ENCODE peak calls at places on chromosomes 13 and 19, in six cellular contexts. I is neuronal stem cell, Q is IMR-90, U is mesendoderm, F is H1, Y is trophoblast cell. K is an unnamed sample.

GRCh38 chr13:50613356-50613831 is 230.1 kb downstream of the DLEU7 start:
- DNase-seq in I (no peak), Q (no peak), U (no peak), F (no peak), Y (no peak), K (no peak)

GRCh38 chr19:8500158-8500557 is 2.3 kb downstream of the PRAM1 start:
- DNase-seq in I (no peak), Q (no peak), U (peak; percentile 43), F (no peak), Y (no peak), K (no peak)

GRCh38 chr13:40600145-40600751 is 66.2 kb downstream of the FOXO1 start:
- DNase-seq in I (no peak), Q (no peak), U (no peak), F (no peak), Y (no peak), K (no peak)

GRCh38 chr13:42330991-42331390 is 59.0 kb downstream of the AKAP11 start:
- DNase-seq in I (no peak), Q (peak; percentile 31), U (no peak), F (no peak), Y (no peak), K (no peak)

GRCh38 chr13:34391071-34391470 is 551.0 kb upstream of the NBEA start:
- DNase-seq in I (no peak), Q (peak; percentile 5), U (no peak), F (no peak), Y (peak; percentile 61), K (peak; percentile 38)

GRCh38 chr13:73464758-73465628 is 406.2 kb downstream of the KLF5 start:
- DNase-seq in I (no peak), Q (no peak), U (no peak), F (no peak), Y (no peak), K (no peak)

GRCh38 chr19:37905936-37906867 is at the start of gene WDR87:
- DNase-seq in I (peak; percentile 90), Q (no peak), U (peak; percentile 96), F (peak; percentile 87), Y (peak; percentile 82), K (no peak)

GRCh38 chr19:15417699-15418098 is 1.1 kb downstream of the AKAP8L start:
- DNase-seq in I (no peak), Q (no peak), U (peak; percentile 41), F (no peak), Y (no peak), K (no peak)

GRCh38 chr13:35953537-35954206 is 177.5 kb downstream of the DCLK1 start:
- DNase-seq in I (peak; percentile 69), Q (peak; percentile 94), U (peak; percentile 92), F (peak; percentile 65), Y (peak; percentile 56), K (peak; percentile 63)

GRCh38 chr13:102724923-102725322 is 30.1 kb upstream of the METTL21C start:
- DNase-seq in I (no peak), Q (peak; percentile 24), U (peak; percentile 7), F (no peak), Y (peak; percentile 92), K (no peak)

GRCh38 chr13:62360609-62361008 is 945.0 kb upstream of the PCDH20 start:
- DNase-seq in I (no peak), Q (no peak), U (no peak), F (no peak), Y (no peak), K (no peak)

GRCh38 chr19:12195501-12195860 is 32.6 kb downstream of the ZNF136 start:
- DNase-seq in I (peak; percentile 0), Q (no peak), U (peak; percentile 54), F (no peak), Y (peak; percentile 31), K (no peak)

GRCh38 chr19:10612515-10613119 is 12.7 kb upstream of the SLC44A2 start:
- DNase-seq in I (no peak), Q (no peak), U (no peak), F (no peak), Y (no peak), K (no peak)

GRCh38 chr13:112722433-112723250 is 32.8 kb downstream of the ATP11A start:
- DNase-seq in I (no peak), Q (peak; percentile 98), U (peak; percentile 94), F (no peak), Y (peak; percentile 99), K (peak; percentile 85)

GRCh38 chr19:42028304-42029216 is 34.5 kb upstream of the ATP1A3 start:
- DNase-seq in I (peak; percentile 33), Q (no peak), U (peak; percentile 80), F (peak; percentile 44), Y (no peak), K (no peak)

GRCh38 chr19:6534451-6535093 is 3.7 kb downstream of the TNFSF9 start:
- DNase-seq in I (no peak), Q (no peak), U (peak; percentile 34), F (no peak), Y (no peak), K (no peak)

GRCh38 chr19:13849277-13849676 is 27.7 kb upstream of the NANOS3 start:
- DNase-seq in I (no peak), Q (no peak), U (no peak), F (no peak), Y (no peak), K (no peak)
- H3K4ac ChIP-seq in I (no peak overlapping the region), Q (peak overlapping the region; percentile 94), U (peak overlapping the region; percentile 5), F (no peak overlapping the region), Y (peak overlapping the region; percentile 63), K (peak overlapping the region; percentile 83)

GRCh38 chr19:45070214-45070613 is 6.1 kb downstream of the ZNF296 start:
- DNase-seq in I (no peak), Q (no peak), U (no peak), F (no peak), Y (no peak), K (no peak)

GRCh38 chr19:45063851-45064801 is 12.2 kb downstream of the ZNF296 start:
- DNase-seq in I (no peak), Q (no peak), U (no peak), F (no peak), Y (no peak), K (no peak)

GRCh38 chr19:45068041-45068440 is 8.2 kb downstream of the ZNF296 start:
- DNase-seq in I (no peak), Q (no peak), U (no peak), F (no peak), Y (no peak), K (no peak)

GRCh38 chr19:45069056-45069455 is 7.2 kb downstream of the ZNF296 start:
- DNase-seq in I (no peak), Q (no peak), U (peak; percentile 71), F (no peak), Y (no peak), K (peak; percentile 17)

GRCh38 chr19:45066921-45067661 is 9.2 kb downstream of the ZNF296 start:
- DNase-seq in I (no peak), Q (no peak), U (no peak), F (no peak), Y (peak; percentile 96), K (no peak)
- H3K36me3 ChIP-seq in I (peaks cover 88% of the 10 kb centered on the region), Q (peaks cover 70% of the 10 kb centered on the region), U (peaks cover 17% of the 10 kb centered on the region), F (peaks cover 13% of the 10 kb centered on the region), Y (peaks cover 79% of the 10 kb centered on the region), K (peaks cover 93% of the 10 kb centered on the region)

GRCh38 chr19:48755787-48756674 is 707 bp downstream of the FGF21 start:
- DNase-seq in I (no peak), Q (no peak), U (no peak), F (no peak), Y (no peak), K (no peak)
- H3K4ac ChIP-seq in I (no peak overlapping the region), Q (no peak overlapping the region), U (peak overlapping the region; percentile 87), F (peak overlapping the region; percentile 21), Y (no peak overlapping the region), K (no peak overlapping the region)

DNA sequence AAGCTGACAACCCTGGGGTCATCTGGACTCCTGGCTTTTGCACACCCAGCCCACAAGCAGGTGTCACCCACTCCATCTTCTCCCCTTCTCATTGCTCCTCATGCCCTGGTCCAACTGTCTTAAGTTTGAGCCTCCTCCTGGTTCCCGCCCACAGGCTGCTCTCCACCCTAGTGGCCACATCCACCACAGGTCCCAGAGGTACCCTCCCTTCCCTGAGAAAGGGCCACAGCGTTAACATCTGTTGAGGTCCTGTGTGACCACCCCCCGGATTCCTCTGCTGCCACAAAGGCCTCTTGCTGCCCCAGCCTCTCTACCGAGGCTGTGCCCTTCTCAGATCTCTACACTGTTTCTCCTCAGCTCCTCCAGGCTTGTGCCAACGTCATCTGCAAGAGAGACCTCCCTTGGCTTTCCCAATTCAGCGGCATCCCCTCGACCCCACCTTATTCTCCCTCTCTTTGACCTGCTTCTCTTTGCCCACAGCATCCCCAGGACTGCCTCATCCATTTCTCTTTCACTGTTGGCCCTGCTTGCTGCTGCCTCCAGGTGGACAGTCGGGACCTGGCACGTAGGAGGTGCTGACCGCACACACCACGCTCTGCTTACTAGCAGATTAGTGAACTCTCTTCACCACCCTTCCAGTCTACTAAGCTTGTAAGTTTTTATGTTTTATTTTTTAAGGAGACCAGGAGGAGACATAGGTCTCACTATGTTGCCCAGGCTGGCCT is 33.3 kb downstream of the SUGP2 start:
- DNase-seq in I (no peak), Q (peak; percentile 10), U (peak; percentile 16), F (no peak), Y (no peak), K (peak; percentile 15)
- H3K36me3 ChIP-seq in I (peaks cover 87% of the 10 kb centered on the region), Q (peaks cover 51% of the 10 kb centered on the region), U (peaks cover 15% of the 10 kb centered on the region), F (peaks cover 35% of the 10 kb centered on the region), Y (peaks cover 64% of the 10 kb centered on the region), K (peaks cover 78% of the 10 kb centered on the region)

DNA sequence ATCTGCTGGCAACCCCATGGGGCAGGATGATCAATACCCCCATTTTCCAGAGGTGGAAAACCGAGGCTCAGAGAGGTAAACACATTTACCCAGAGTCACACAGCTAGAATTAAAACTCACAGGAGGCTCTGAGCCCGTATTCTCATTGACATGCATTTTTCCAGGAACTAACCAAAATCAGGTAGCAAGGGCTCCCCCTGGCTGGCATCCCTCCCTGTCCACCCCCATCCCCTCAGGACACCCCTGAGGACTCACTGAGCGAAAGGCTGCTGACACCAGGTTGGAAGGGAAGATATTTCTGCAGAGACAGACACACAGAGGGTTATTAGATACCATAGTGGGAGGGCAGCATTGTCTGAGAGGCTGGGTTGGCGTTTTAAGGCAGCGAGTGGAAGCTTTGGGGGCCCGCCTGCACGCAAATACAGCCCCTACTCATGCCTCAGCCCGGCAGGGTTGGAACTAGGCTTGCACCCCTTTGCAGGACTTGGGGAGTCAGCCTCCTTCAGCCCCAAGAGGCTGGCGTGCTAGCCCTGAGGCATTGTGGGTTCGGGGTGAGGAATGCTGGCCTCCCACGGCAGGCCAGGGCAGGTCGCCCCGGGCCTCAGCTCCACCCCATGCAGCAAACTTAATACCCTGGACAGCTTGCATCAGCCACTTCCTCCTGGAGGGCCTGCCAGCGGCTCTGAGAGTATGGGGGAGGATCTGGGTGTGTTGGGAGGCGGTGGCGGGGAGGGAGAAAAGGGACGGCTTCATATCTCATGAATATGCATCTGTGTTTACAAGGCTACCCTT is 3.9 kb downstream of the SLC1A5 start:
- DNase-seq in I (peak; percentile 29), Q (peak; percentile 95), U (peak; percentile 97), F (no peak), Y (peak; percentile 70), K (peak; percentile 93)
- H3K4ac ChIP-seq in I (no peak overlapping the region), Q (peak overlapping the region; percentile 100), U (peak overlapping the region; percentile 81), F (peak overlapping the region; percentile 50), Y (peak overlapping the region; percentile 42), K (peak overlapping the region; percentile 89)

K was measured in mesenchymal stem cell.